ENCODE peak calls at places on chromosomes 5 and 9, in five cellular contexts. One of them, this sample, is unnamed.

GRCh38 chr5:96459313-96460109 is 26.5 kb upstream of the PCSK1 start:
- DNase-seq in foreskin fibroblast: peak; percentile 59
- DNase-seq in body of pancreas: no peak
- DNase-seq in natural killer cell: no peak
- DNase-seq in stimulated activated CD4-positive, alpha-beta T cell treated with anti-CD3 and anti-CD28 coated beads, Interleukin-1b, Interleukin-23, amount 100 ng/mL, for 24 hours: no peak
- DNase-seq in this sample: no peak

GRCh38 chr9:92164490-92164889 is 49.3 kb upstream of the SPTLC1 start:
- DNase-seq in foreskin fibroblast: no peak
- DNase-seq in body of pancreas: no peak
- DNase-seq in natural killer cell: no peak
- DNase-seq in stimulated activated CD4-positive, alpha-beta T cell treated with anti-CD3 and anti-CD28 coated beads, Interleukin-1b, Interleukin-23, amount 100 ng/mL, for 24 hours: no peak
- DNase-seq in this sample: no peak

GRCh38 chr5:17203329-17204132 is 13.9 kb upstream of the BASP1 start:
- DNase-seq in foreskin fibroblast: peak; percentile 86
- DNase-seq in body of pancreas: no peak
- DNase-seq in natural killer cell: no peak
- DNase-seq in stimulated activated CD4-positive, alpha-beta T cell treated with anti-CD3 and anti-CD28 coated beads, Interleukin-1b, Interleukin-23, amount 100 ng/mL, for 24 hours: no peak
- DNase-seq in this sample: peak; percentile 28

GRCh38 chr9:129336601-129337286 is 158.7 kb upstream of the IER5L start:
- DNase-seq in foreskin fibroblast: peak; percentile 75
- DNase-seq in body of pancreas: no peak
- DNase-seq in natural killer cell: no peak
- DNase-seq in stimulated activated CD4-positive, alpha-beta T cell treated with anti-CD3 and anti-CD28 coated beads, Interleukin-1b, Interleukin-23, amount 100 ng/mL, for 24 hours: no peak
- DNase-seq in this sample: peak; percentile 84

GRCh38 chr5:109413463-109413862 is 3.7 kb upstream of the PJA2 start:
- DNase-seq in foreskin fibroblast: peak; percentile 67
- DNase-seq in body of pancreas: peak; percentile 49
- DNase-seq in natural killer cell: no peak
- DNase-seq in stimulated activated CD4-positive, alpha-beta T cell treated with anti-CD3 and anti-CD28 coated beads, Interleukin-1b, Interleukin-23, amount 100 ng/mL, for 24 hours: no peak
- DNase-seq in this sample: no peak

GRCh38 chr9:29129763-29130162 is 1556.5 kb upstream of the C9orf72 start:
- DNase-seq in foreskin fibroblast: no peak
- DNase-seq in body of pancreas: no peak
- DNase-seq in natural killer cell: no peak
- DNase-seq in stimulated activated CD4-positive, alpha-beta T cell treated with anti-CD3 and anti-CD28 coated beads, Interleukin-1b, Interleukin-23, amount 100 ng/mL, for 24 hours: no peak
- DNase-seq in this sample: no peak

GRCh38 chr5:16134204-16134603 is 45.4 kb downstream of the MARCHF11 start:
- DNase-seq in foreskin fibroblast: no peak
- DNase-seq in body of pancreas: no peak
- DNase-seq in natural killer cell: no peak
- DNase-seq in stimulated activated CD4-positive, alpha-beta T cell treated with anti-CD3 and anti-CD28 coated beads, Interleukin-1b, Interleukin-23, amount 100 ng/mL, for 24 hours: no peak
- DNase-seq in this sample: no peak

GRCh38 chr9:27108981-27109541 is at the start of gene TEK:
- DNase-seq in foreskin fibroblast: no peak
- DNase-seq in body of pancreas: no peak
- DNase-seq in natural killer cell: no peak
- DNase-seq in stimulated activated CD4-positive, alpha-beta T cell treated with anti-CD3 and anti-CD28 coated beads, Interleukin-1b, Interleukin-23, amount 100 ng/mL, for 24 hours: no peak
- DNase-seq in this sample: no peak

GRCh38 chr9:108634669-108635462 is 220.9 kb downstream of the ACTL7B start:
- DNase-seq in foreskin fibroblast: no peak
- DNase-seq in body of pancreas: no peak
- DNase-seq in natural killer cell: no peak
- DNase-seq in stimulated activated CD4-positive, alpha-beta T cell treated with anti-CD3 and anti-CD28 coated beads, Interleukin-1b, Interleukin-23, amount 100 ng/mL, for 24 hours: no peak
- DNase-seq in this sample: no peak

GRCh38 chr5:128927644-128928043 is 37.6 kb upstream of the SLC27A6 start:
- DNase-seq in foreskin fibroblast: no peak
- DNase-seq in body of pancreas: no peak
- DNase-seq in natural killer cell: no peak
- DNase-seq in stimulated activated CD4-positive, alpha-beta T cell treated with anti-CD3 and anti-CD28 coated beads, Interleukin-1b, Interleukin-23, amount 100 ng/mL, for 24 hours: no peak
- DNase-seq in this sample: no peak

GRCh38 chr5:370311-370958 is 48.9 kb downstream of the AHRR start:
- DNase-seq in foreskin fibroblast: no peak
- DNase-seq in body of pancreas: no peak
- DNase-seq in natural killer cell: no peak
- DNase-seq in stimulated activated CD4-positive, alpha-beta T cell treated with anti-CD3 and anti-CD28 coated beads, Interleukin-1b, Interleukin-23, amount 100 ng/mL, for 24 hours: no peak
- DNase-seq in this sample: no peak

GRCh38 chr9:8679405-8679951 is 879.9 kb upstream of the DMAC1 start:
- DNase-seq in foreskin fibroblast: peak; percentile 33
- DNase-seq in body of pancreas: no peak
- DNase-seq in natural killer cell: no peak
- DNase-seq in stimulated activated CD4-positive, alpha-beta T cell treated with anti-CD3 and anti-CD28 coated beads, Interleukin-1b, Interleukin-23, amount 100 ng/mL, for 24 hours: no peak
- DNase-seq in this sample: no peak

GRCh38 chr9:95181226-95181818 is 136.2 kb downstream of the FANCC start:
- DNase-seq in foreskin fibroblast: peak; percentile 53
- DNase-seq in body of pancreas: no peak
- DNase-seq in natural killer cell: no peak
- DNase-seq in stimulated activated CD4-positive, alpha-beta T cell treated with anti-CD3 and anti-CD28 coated beads, Interleukin-1b, Interleukin-23, amount 100 ng/mL, for 24 hours: no peak
- DNase-seq in this sample: no peak

GRCh38 chr5:86833868-86834267 is 216.1 kb downstream of the COX7C start:
- DNase-seq in foreskin fibroblast: no peak
- DNase-seq in body of pancreas: no peak
- DNase-seq in natural killer cell: no peak
- DNase-seq in stimulated activated CD4-positive, alpha-beta T cell treated with anti-CD3 and anti-CD28 coated beads, Interleukin-1b, Interleukin-23, amount 100 ng/mL, for 24 hours: no peak
- DNase-seq in this sample: no peak

GRCh38 chr9:136110082-136111061 is 8.3 kb downstream of the TMEM250 start:
- DNase-seq in foreskin fibroblast: peak; percentile 68
- DNase-seq in body of pancreas: no peak
- DNase-seq in natural killer cell: no peak
- DNase-seq in stimulated activated CD4-positive, alpha-beta T cell treated with anti-CD3 and anti-CD28 coated beads, Interleukin-1b, Interleukin-23, amount 100 ng/mL, for 24 hours: no peak
- DNase-seq in this sample: no peak

GRCh38 chr5:132437604-132438275 is 52.8 kb downstream of the IRF1 start:
- DNase-seq in foreskin fibroblast: peak; percentile 91
- DNase-seq in body of pancreas: peak; percentile 32
- DNase-seq in natural killer cell: no peak
- DNase-seq in stimulated activated CD4-positive, alpha-beta T cell treated with anti-CD3 and anti-CD28 coated beads, Interleukin-1b, Interleukin-23, amount 100 ng/mL, for 24 hours: no peak
- DNase-seq in this sample: no peak

GRCh38 chr9:88388886-88389617 is 808 bp downstream of the SPIN1 start:
- DNase-seq in foreskin fibroblast: peak; percentile 78
- DNase-seq in body of pancreas: no peak
- DNase-seq in natural killer cell: peak; percentile 46
- DNase-seq in stimulated activated CD4-positive, alpha-beta T cell treated with anti-CD3 and anti-CD28 coated beads, Interleukin-1b, Interleukin-23, amount 100 ng/mL, for 24 hours: peak; percentile 12
- DNase-seq in this sample: no peak

GRCh38 chr5:912356-913091 is 19.8 kb downstream of the TRIP13 start:
- DNase-seq in foreskin fibroblast: peak; percentile 35
- DNase-seq in body of pancreas: no peak
- DNase-seq in natural killer cell: no peak
- DNase-seq in stimulated activated CD4-positive, alpha-beta T cell treated with anti-CD3 and anti-CD28 coated beads, Interleukin-1b, Interleukin-23, amount 100 ng/mL, for 24 hours: peak; percentile 34
- DNase-seq in this sample: no peak

GRCh38 chr5:65790371-65791163 is 68.6 kb downstream of the NLN start:
- DNase-seq in foreskin fibroblast: no peak
- DNase-seq in body of pancreas: no peak
- DNase-seq in natural killer cell: peak; percentile 30
- DNase-seq in stimulated activated CD4-positive, alpha-beta T cell treated with anti-CD3 and anti-CD28 coated beads, Interleukin-1b, Interleukin-23, amount 100 ng/mL, for 24 hours: no peak
- DNase-seq in this sample: no peak

GRCh38 chr9:76773051-76773450 is 8.8 kb downstream of the PCA3 start:
- DNase-seq in foreskin fibroblast: peak; percentile 14
- DNase-seq in body of pancreas: no peak
- DNase-seq in natural killer cell: no peak
- DNase-seq in stimulated activated CD4-positive, alpha-beta T cell treated with anti-CD3 and anti-CD28 coated beads, Interleukin-1b, Interleukin-23, amount 100 ng/mL, for 24 hours: no peak
- DNase-seq in this sample: no peak

GRCh38 chr5:122586351-122586750 is 188.5 kb upstream of the SNX2 start:
- DNase-seq in foreskin fibroblast: peak; percentile 39
- DNase-seq in body of pancreas: no peak
- DNase-seq in natural killer cell: no peak
- DNase-seq in stimulated activated CD4-positive, alpha-beta T cell treated with anti-CD3 and anti-CD28 coated beads, Interleukin-1b, Interleukin-23, amount 100 ng/mL, for 24 hours: no peak
- DNase-seq in this sample: no peak

GRCh38 chr9:111993319-111993718 is 96.7 kb downstream of the UGCG start:
- DNase-seq in foreskin fibroblast: no peak
- DNase-seq in body of pancreas: no peak
- DNase-seq in natural killer cell: no peak
- DNase-seq in stimulated activated CD4-positive, alpha-beta T cell treated with anti-CD3 and anti-CD28 coated beads, Interleukin-1b, Interleukin-23, amount 100 ng/mL, for 24 hours: no peak
- DNase-seq in this sample: no peak

GRCh38 chr5:135887881-135888614 is 7.6 kb downstream of the IL9 start:
- DNase-seq in foreskin fibroblast: peak; percentile 56
- DNase-seq in body of pancreas: no peak
- DNase-seq in natural killer cell: no peak
- DNase-seq in stimulated activated CD4-positive, alpha-beta T cell treated with anti-CD3 and anti-CD28 coated beads, Interleukin-1b, Interleukin-23, amount 100 ng/mL, for 24 hours: no peak
- DNase-seq in this sample: no peak

GRCh38 chr9:124369236-124369797 is 45.9 kb downstream of the PSMB7 start:
- DNase-seq in foreskin fibroblast: no peak
- DNase-seq in body of pancreas: no peak
- DNase-seq in natural killer cell: no peak
- DNase-seq in stimulated activated CD4-positive, alpha-beta T cell treated with anti-CD3 and anti-CD28 coated beads, Interleukin-1b, Interleukin-23, amount 100 ng/mL, for 24 hours: no peak
- DNase-seq in this sample: no peak

GRCh38 chr5:92637960-92638359 is 943.1 kb downstream of the NR2F1-AS1 start:
- DNase-seq in foreskin fibroblast: no peak
- DNase-seq in body of pancreas: no peak
- DNase-seq in natural killer cell: no peak
- DNase-seq in stimulated activated CD4-positive, alpha-beta T cell treated with anti-CD3 and anti-CD28 coated beads, Interleukin-1b, Interleukin-23, amount 100 ng/mL, for 24 hours: no peak
- DNase-seq in this sample: no peak

GRCh38 chr5:53892236-53892635 is 331.8 kb downstream of the NDUFS4 start:
- DNase-seq in foreskin fibroblast: peak; percentile 47
- DNase-seq in body of pancreas: no peak
- DNase-seq in natural killer cell: no peak
- DNase-seq in stimulated activated CD4-positive, alpha-beta T cell treated with anti-CD3 and anti-CD28 coated beads, Interleukin-1b, Interleukin-23, amount 100 ng/mL, for 24 hours: no peak
- DNase-seq in this sample: no peak

GRCh38 chr9:116837038-116837998 is 150.2 kb downstream of the TRIM32 start:
- DNase-seq in foreskin fibroblast: no peak
- DNase-seq in body of pancreas: no peak
- DNase-seq in natural killer cell: no peak
- DNase-seq in stimulated activated CD4-positive, alpha-beta T cell treated with anti-CD3 and anti-CD28 coated beads, Interleukin-1b, Interleukin-23, amount 100 ng/mL, for 24 hours: no peak
- DNase-seq in this sample: no peak

GRCh38 chr9:23731373-23731772 is 94.7 kb downstream of the ELAVL2 start:
- DNase-seq in foreskin fibroblast: no peak
- DNase-seq in body of pancreas: no peak
- DNase-seq in natural killer cell: no peak
- DNase-seq in stimulated activated CD4-positive, alpha-beta T cell treated with anti-CD3 and anti-CD28 coated beads, Interleukin-1b, Interleukin-23, amount 100 ng/mL, for 24 hours: no peak
- DNase-seq in this sample: no peak

GRCh38 chr9:33135086-33135958 is 31.8 kb downstream of the B4GALT1 start:
- DNase-seq in foreskin fibroblast: peak; percentile 39
- DNase-seq in body of pancreas: no peak
- DNase-seq in natural killer cell: no peak
- DNase-seq in stimulated activated CD4-positive, alpha-beta T cell treated with anti-CD3 and anti-CD28 coated beads, Interleukin-1b, Interleukin-23, amount 100 ng/mL, for 24 hours: no peak
- DNase-seq in this sample: no peak

GRCh38 chr9:137630684-137631083 is 11.9 kb downstream of the EHMT1 start:
- DNase-seq in foreskin fibroblast: peak; percentile 51
- DNase-seq in body of pancreas: no peak
- DNase-seq in natural killer cell: no peak
- DNase-seq in stimulated activated CD4-positive, alpha-beta T cell treated with anti-CD3 and anti-CD28 coated beads, Interleukin-1b, Interleukin-23, amount 100 ng/mL, for 24 hours: no peak
- DNase-seq in this sample: no peak

GRCh38 chr5:39270172-39270848 is 50.9 kb upstream of the FYB1 start:
- DNase-seq in foreskin fibroblast: no peak
- DNase-seq in body of pancreas: no peak
- DNase-seq in natural killer cell: no peak
- DNase-seq in stimulated activated CD4-positive, alpha-beta T cell treated with anti-CD3 and anti-CD28 coated beads, Interleukin-1b, Interleukin-23, amount 100 ng/mL, for 24 hours: no peak
- DNase-seq in this sample: no peak

This sample was measured in NCI-H1048.